ENCODE peak calls at places on chromosome 19, in four cellular contexts. U is GM12891, G is HCT116, L is sigmoid colon. N is an unnamed sample.

GRCh38 chr19:17209126-17210036 is 5.8 kb upstream of the USE1 start:
- DNase-seq in G (peak), U (peak), L (no peak), N (peak)

GRCh38 chr19:11261902-11262839 is at the start of gene DOCK6:
- DNase-seq in G (no peak), L (peak), U (peak), N (no peak)

GRCh38 chr19:13999085-13999484 is 7.0 kb downstream of the RFX1 start:
- DNase-seq in U (no peak), G (no peak), L (no peak), N (no peak)

GRCh38 chr19:45245334-45245787 is at the start of gene EXOC3L2:
- DNase-seq in G (no peak), U (no peak), L (no peak), N (no peak)

GRCh38 chr19:38878575-38879399 is 712 bp upstream of the RINL start:
- DNase-seq in L (no peak), U (no peak), G (no peak), N (no peak)

GRCh38 chr19:48372904-48373303 is 8.7 kb downstream of the SYNGR4 start:
- DNase-seq in L (no peak), G (no peak), U (no peak), N (no peak)

GRCh38 chr19:56842421-56842820 is 1.9 kb upstream of the PEG3 start:
- DNase-seq in U (no peak), G (no peak), L (no peak), N (no peak)

GRCh38 chr19:45496349-45496953 is 396 bp downstream of the RTN2 start:
- DNase-seq in U (no peak), L (no peak), G (no peak), N (no peak)

GRCh38 chr19:51158474-51159129 is 16.5 kb downstream of the SIGLEC7 start:
- DNase-seq in L (no peak), G (peak), U (no peak), N (peak)

GRCh38 chr19:39167461-39168257 is 29.1 kb upstream of the NCCRP1 start:
- DNase-seq in G (no peak), L (no peak), U (no peak), N (no peak)

GRCh38 chr19:3113100-3114017 is 19.2 kb downstream of the GNA11 start:
- DNase-seq in U (no peak), G (no peak), L (no peak), N (no peak)

GRCh38 chr19:33740811-33741396 is 55.8 kb upstream of the KCTD15 start:
- DNase-seq in G (no peak), U (no peak), L (no peak), N (peak)

GRCh38 chr19:45864629-45865082 is 530 bp downstream of the FOXA3 start:
- DNase-seq in L (no peak), U (no peak), G (no peak), N (no peak)

GRCh38 chr19:9498183-9498902 is at the start of gene ZNF560:
- DNase-seq in L (no peak), U (no peak), G (no peak), N (no peak)

GRCh38 chr19:55460670-55461258 is 678 bp downstream of the ISOC2 start:
- DNase-seq in G (no peak), U (no peak), L (peak), N (no peak)

GRCh38 chr19:42052241-42052863 is 17.7 kb downstream of the GRIK5 start:
- DNase-seq in L (no peak), U (no peak), G (no peak), N (no peak)

GRCh38 chr19:9857920-9858746 is 23.0 kb downstream of the PIN1 start:
- DNase-seq in U (peak), G (no peak), L (no peak), N (no peak)

GRCh38 chr19:6185093-6185824 is 49.8 kb downstream of the ACSBG2 start:
- DNase-seq in L (no peak), U (no peak), G (no peak), N (no peak)

GRCh38 chr19:10692673-10693264 is 8.5 kb upstream of the QTRT1 start:
- DNase-seq in U (no peak), L (no peak), G (no peak), N (no peak)

DNA sequence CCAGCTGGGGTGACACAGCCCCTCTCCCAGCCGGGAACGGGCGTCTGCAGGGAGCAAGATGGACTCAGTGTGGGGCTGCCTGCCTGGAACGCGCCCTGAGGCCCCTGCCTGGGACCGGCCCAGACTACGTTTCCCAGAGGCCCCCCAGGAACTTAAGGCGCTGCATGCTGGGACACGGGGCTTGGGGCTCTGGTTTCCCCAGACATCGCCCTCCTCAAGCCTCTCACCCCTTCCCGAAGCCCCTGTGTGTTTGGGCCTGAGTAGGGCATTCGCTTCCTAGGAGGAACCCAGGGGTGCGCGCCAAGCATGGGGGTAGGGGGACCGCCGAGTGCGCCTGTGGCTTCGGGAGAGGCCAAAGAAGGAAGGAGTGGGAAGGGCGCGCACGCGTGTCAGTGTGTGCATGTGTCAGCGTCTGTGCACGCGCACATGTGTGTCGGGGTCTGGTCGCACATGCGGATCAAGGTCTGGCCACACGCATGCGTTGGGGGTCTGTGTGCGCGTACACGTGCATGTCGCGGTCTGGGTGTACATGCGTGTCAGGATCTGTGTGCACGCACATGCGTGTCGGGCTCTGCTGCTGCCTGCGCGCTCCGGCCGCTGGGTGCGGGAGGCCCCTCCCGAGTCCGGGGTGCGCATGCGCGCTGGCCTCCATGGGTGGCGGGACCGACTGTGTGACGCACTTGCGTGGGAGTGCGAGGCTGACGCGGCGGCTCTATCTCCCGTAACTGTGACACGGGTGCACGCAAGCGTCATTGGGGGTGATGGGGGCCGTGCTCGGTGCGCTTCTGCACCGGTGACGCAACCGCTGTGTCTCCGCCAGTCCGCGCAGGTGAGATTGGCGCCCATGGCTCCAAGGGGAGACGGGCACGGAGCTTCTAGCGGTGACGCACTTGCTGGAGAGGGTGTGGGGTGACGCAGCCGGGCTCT is 16.2 kb downstream of the ZNF331 start:
- DNase-seq in U (peak), L (peak), G (no peak), N (peak)
- TF ChIP-seq POLR2A in U (peak), L (peak), G (no peak), N (peak)

GRCh38 chr19:4976412-4977298 is 7.7 kb downstream of the KDM4B start:
- DNase-seq in G (no peak), U (no peak), L (peak), N (no peak)
- TF ChIP-seq POLR2A in G (no peak), U (no peak), L (no peak), N (no peak)

DNA sequence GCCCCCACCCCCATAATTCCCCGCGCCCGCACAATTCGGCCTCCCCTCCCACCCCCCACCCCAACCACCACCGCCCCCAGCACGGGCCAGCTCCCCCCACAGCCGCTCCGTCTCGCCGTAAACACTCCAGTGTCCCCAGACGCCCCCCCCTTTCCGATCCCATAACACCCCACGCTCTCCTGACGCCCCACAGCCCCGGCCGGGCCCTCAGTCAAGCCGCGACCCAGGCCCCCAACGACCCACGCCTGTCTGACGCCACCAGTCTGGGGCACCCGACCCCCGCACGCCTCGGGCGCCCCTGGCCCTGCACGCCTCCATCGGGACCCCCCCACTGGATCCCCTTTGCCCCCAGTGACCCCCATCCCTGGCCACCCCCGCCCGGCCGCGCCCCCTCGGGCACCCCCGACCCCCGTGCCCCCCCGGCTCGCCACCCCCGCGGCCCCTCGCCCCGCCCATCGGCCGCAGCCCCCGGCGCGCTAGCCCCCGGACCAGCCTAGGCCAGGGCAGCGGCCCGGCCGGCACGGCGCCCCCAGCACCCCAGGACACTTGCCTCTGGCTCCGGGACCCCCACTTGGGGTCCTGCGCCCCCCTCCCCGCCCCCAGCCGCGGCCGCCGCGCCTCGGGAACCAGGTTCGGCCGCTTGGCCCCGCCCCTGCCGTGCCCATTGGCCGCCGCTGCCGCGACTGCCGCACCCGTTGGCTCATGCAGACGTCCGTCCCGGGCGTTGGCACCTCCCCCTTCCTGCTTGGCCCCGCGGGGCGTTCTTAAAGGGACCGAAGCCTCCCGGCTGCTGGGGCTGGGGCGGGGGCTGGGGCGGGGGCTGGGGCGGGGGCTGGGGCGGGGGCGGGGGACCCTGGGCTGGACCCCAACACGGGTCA is at the start of gene FKBP8:
- DNase-seq in U (peak), G (peak), L (peak), N (peak)
- TF ChIP-seq POLR2A in U (no peak), G (no peak), L (no peak), N (no peak)

DNA sequence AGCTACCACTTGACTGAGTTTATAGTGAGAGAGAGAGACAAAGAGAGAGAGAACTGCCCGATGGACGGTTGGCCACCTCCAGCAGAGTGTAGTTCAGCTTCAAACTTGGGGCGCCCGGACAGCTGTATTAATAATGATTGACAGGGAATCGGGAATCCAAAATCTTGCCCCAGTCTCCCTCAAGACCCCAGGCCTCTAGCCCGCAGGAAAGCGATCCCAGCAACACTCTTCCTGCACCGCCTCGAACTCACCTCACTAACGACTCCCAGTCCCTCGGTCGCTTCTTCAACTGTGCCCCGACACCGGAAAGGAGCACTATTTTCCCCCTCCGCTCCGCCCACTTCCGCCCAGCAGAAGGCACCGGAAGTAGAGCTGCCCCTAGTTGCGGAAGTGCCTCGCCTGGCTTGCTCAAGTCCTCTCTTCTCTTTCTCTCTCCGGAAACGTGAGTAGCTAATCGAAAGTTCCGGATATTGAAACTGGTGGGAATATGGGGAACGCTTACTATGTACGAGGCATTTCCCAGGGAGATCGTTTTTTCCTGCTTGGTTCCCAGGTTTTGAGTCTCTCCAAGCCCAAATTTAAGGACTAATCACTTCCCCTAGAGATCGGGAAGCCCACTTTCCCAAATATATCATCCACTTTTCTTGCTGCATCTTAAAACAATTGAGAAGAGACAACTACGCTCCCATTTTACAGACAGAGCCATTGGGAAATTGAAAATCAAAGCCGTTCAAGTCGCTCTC is at the start of gene NOSIP:
- DNase-seq in U (peak), G (peak), L (peak), N (peak)
- TF ChIP-seq POLR2A in U (peak), G (peak), L (peak), N (peak)

GRCh38 chr19:40798223-40798996 is 581 bp upstream of the EGLN2 start:
- DNase-seq in L (peak), U (peak), G (peak), N (peak)

GRCh38 chr19:40800339-40800996 is 1.5 kb downstream of the EGLN2 start:
- DNase-seq in G (no peak), L (no peak), U (no peak), N (no peak)

GRCh38 chr19:40799558-40800338 is 757 bp downstream of the EGLN2 start:
- DNase-seq in G (no peak), L (peak), U (no peak), N (peak)

GRCh38 chr19:40797963-40798222 is 1.1 kb upstream of the EGLN2 start:
- DNase-seq in G (no peak), L (no peak), U (no peak), N (no peak)

GRCh38 chr19:40798997-40799557 is at the start of gene EGLN2:
- DNase-seq in L (no peak), U (no peak), G (no peak), N (peak)
- TF ChIP-seq POLR2A in L (no peak), U (no peak), G (no peak), N (peak)

GRCh38 chr19:47044946-47045866 is 3.2 kb downstream of the TMEM160 start:
- DNase-seq in L (no peak), G (no peak), U (no peak), N (no peak)

GRCh38 chr19:47049307-47049700 is 880 bp upstream of the TMEM160 start:
- DNase-seq in L (no peak), U (no peak), G (no peak), N (no peak)

GRCh38 chr19:47047272-47047930 is 1.0 kb downstream of the TMEM160 start:
- DNase-seq in U (no peak), L (no peak), G (no peak), N (no peak)

GRCh38 chr19:47045867-47046470 is 2.5 kb downstream of the TMEM160 start:
- DNase-seq in L (no peak), G (no peak), U (no peak), N (no peak)

GRCh38 chr19:47047931-47048399 is 459 bp downstream of the TMEM160 start:
- DNase-seq in G (peak), U (peak), L (peak), N (peak)
- TF ChIP-seq POLR2A in G (peak), U (no peak), L (no peak), N (peak)

GRCh38 chr19:1183543-1184172 is 9.6 kb upstream of the SBNO2 start:
- DNase-seq in G (peak), L (no peak), U (no peak), N (peak)
- TF ChIP-seq POLR2A in G (no peak), L (no peak), U (no peak), N (no peak)

GRCh38 chr19:58277197-58277596 is 1.6 kb upstream of the ZNF8 start:
- DNase-seq in G (no peak), U (no peak), L (no peak), N (no peak)

GRCh38 chr19:58277748-58278147 is 1.0 kb upstream of the ZNF8 start:
- DNase-seq in U (no peak), L (no peak), G (no peak), N (no peak)

GRCh38 chr19:58279925-58280316 is 1.2 kb downstream of the ZNF8 start:
- DNase-seq in U (no peak), L (no peak), G (no peak), N (no peak)

GRCh38 chr19:58279042-58279924 is 528 bp downstream of the ZNF8 start:
- DNase-seq in G (no peak), U (peak), L (peak), N (peak)

DNA sequence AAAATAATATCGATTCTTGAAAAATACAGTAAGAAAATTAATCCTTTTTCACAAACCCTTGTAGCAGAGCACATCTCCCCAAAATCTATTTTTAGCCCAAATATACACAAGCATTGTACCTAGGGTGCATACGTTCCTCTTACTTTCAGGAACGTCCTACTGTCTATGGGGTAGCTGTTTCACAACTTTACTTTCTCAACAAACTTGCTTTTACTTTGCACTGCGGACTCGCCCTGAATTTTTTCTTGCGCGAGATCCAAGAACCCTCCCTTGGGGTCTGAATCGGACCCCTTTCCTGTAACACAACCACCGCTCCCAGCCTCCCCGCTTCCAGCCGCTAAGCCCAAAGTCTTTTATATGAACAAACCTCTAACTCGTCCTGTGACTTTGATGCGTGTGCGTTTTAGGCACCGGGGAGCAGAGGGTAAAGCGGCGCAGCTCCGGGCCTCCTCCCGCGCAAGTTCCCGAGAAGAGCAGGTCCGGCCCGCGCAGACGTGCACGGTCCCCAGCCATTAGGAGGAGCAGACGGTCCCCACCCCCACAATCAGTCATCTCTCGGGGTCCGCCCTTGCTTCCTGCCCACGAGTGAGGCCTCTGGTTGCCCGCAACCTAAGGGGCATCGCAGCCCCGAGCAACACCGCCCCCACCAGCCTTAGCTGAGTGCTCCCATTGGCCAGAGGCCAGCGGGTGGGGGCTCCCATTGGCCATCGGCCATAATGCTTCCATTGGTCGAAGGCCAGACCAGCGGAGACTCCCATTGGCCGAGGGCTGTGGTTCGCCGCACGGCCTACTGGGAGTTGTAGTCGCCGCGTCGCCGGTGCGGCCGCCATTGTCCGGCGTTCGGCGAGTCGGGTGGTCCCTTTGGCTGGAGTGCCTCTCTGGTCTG is at the start of gene ZNF8:
- DNase-seq in L (peak), U (peak), G (peak), N (peak)
- TF ChIP-seq POLR2A in L (peak), U (peak), G (no peak), N (peak)

GRCh38 chr19:29961311-29961710 is 19.3 kb downstream of the URI1 start:
- DNase-seq in G (no peak), U (no peak), L (no peak), N (no peak)

GRCh38 chr19:29953352-29954247 is 11.6 kb downstream of the URI1 start:
- DNase-seq in U (no peak), G (no peak), L (no peak), N (no peak)

GRCh38 chr19:29952646-29953045 is 10.6 kb downstream of the URI1 start:
- DNase-seq in U (no peak), L (no peak), G (no peak), N (no peak)

GRCh38 chr19:29952127-29952526 is 10.1 kb downstream of the URI1 start:
- DNase-seq in G (no peak), U (no peak), L (no peak), N (no peak)

DNA sequence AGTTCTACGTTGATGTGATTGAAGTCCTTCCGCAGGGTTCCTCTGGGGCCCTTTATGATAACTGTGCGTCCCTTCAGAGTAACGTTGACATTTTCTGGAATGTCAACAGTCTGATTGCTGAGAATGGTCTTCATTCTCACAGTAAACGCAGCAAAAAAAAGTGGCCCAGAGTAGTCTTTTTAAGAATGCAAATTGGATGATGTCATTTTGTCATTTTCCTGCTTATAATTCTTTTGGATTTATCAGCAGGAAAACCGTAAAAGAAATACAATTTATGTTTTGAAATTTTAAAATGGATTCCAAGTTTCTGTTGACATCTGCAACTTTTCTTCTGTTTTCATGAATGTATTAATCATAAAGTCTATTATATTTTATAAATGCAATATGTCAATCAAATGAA is 14.8 kb downstream of the URI1 start:
- DNase-seq in G (no peak), U (no peak), L (no peak), N (no peak)
- TF ChIP-seq POLR2A in G (no peak), U (no peak), L (no peak), N (no peak)